ENCODE peak calls at places on chromosomes 6 and 20, in ten cellular contexts. W, K, R, B, C, L, I, A, U and M are unnamed samples.
A peak's percentile ranks its signal among the peaks of the same experiment; 100 is the strongest.

GRCh38 chr6:24907959-24908358 is 27.8 kb downstream of the RIPOR2 start:
- DNase-seq in W (no peak), K (no peak), R (no peak), B (no peak), C (no peak), L (no peak), I (no peak), A (no peak), U (peak; percentile 40), M (no peak)

GRCh38 chr20:57698191-57698866 is 11.5 kb downstream of the PMEPA1 start:
- DNase-seq in W (no peak), K (no peak), R (peak; percentile 100), B (peak; percentile 72), C (peak; percentile 99), L (peak; percentile 93), I (no peak), A (no peak), U (no peak), M (no peak)

GRCh38 chr6:29762051-29762450 is 38.8 kb downstream of the HLA-F start:
- DNase-seq in W (no peak), K (no peak), R (no peak), B (no peak), C (no peak), L (no peak), I (no peak), A (no peak), U (no peak), M (no peak)

GRCh38 chr20:21702553-21703467 is 2.7 kb upstream of the PAX1 start:
- DNase-seq in W (peak; percentile 64), K (no peak), R (peak; percentile 0), B (peak; percentile 20), C (peak; percentile 69), L (peak; percentile 6), I (peak; percentile 17), A (peak; percentile 93), U (no peak), M (no peak)

GRCh38 chr20:37291724-37292126 is 2.3 kb downstream of the MANBAL start:
- DNase-seq in W (no peak), K (no peak), R (no peak), B (no peak), C (no peak), L (no peak), I (no peak), A (peak; percentile 14), U (no peak), M (no peak)

GRCh38 chr20:47320990-47321805 is 35.3 kb downstream of the ZMYND8 start:
- DNase-seq in W (no peak), K (no peak), R (no peak), B (no peak), C (peak; percentile 58), L (no peak), I (peak; percentile 94), A (peak; percentile 48), U (no peak), M (no peak)

GRCh38 chr20:36110936-36111445 is 43.5 kb upstream of the EPB41L1 start:
- DNase-seq in W (no peak), K (no peak), R (no peak), B (no peak), C (no peak), L (no peak), I (no peak), A (no peak), U (no peak), M (no peak)

GRCh38 chr6:11194399-11195274 is 37.8 kb downstream of the NEDD9 start:
- DNase-seq in W (no peak), K (no peak), R (peak; percentile 90), B (no peak), C (peak; percentile 80), L (no peak), I (no peak), A (no peak), U (no peak), M (no peak)

GRCh38 chr20:8375898-8376297 is 243.8 kb downstream of the PLCB1 start:
- DNase-seq in W (no peak), K (no peak), R (peak; percentile 57), B (no peak), C (no peak), L (no peak), I (no peak), A (no peak), U (no peak), M (no peak)